ENCODE peak calls at places on chromosomes 16 and 17, in seven cellular contexts. One of them, this sample, is unnamed.

GRCh38 chr17:61168506-61168905 is 231.1 kb upstream of the TBX2 start:
- DNase-seq in stomach: no peak
- DNase-seq in IMR-90: peak; percentile 34
- DNase-seq in pancreas: no peak
- DNase-seq in SK-N-SH: no peak
- DNase-seq in GM23338: no peak
- DNase-seq in PC-9: no peak
- DNase-seq in this sample: no peak

GRCh38 chr17:57295526-57296023 is 39.3 kb downstream of the MSI2 start:
- DNase-seq in GM23338: no peak
- DNase-seq in stomach: no peak
- DNase-seq in PC-9: no peak
- DNase-seq in SK-N-SH: no peak
- DNase-seq in pancreas: no peak
- DNase-seq in IMR-90: peak; percentile 71
- DNase-seq in this sample: no peak

GRCh38 chr17:27603870-27604794 is 26.9 kb upstream of the LGALS9 start:
- DNase-seq in pancreas: no peak
- DNase-seq in IMR-90: no peak
- DNase-seq in SK-N-SH: no peak
- DNase-seq in GM23338: no peak
- DNase-seq in PC-9: no peak
- DNase-seq in stomach: peak; percentile 75
- DNase-seq in this sample: no peak

GRCh38 chr16:64983983-64984382 is 137.9 kb downstream of the CDH11 start:
- DNase-seq in pancreas: no peak
- DNase-seq in GM23338: peak; percentile 83
- DNase-seq in SK-N-SH: peak; percentile 32
- DNase-seq in IMR-90: peak; percentile 89
- DNase-seq in PC-9: no peak
- DNase-seq in stomach: no peak
- DNase-seq in this sample: peak; percentile 43

GRCh38 chr17:42518755-42519545 is 17.1 kb upstream of the NAGLU start:
- DNase-seq in PC-9: peak; percentile 87
- DNase-seq in stomach: peak; percentile 69
- DNase-seq in SK-N-SH: no peak
- DNase-seq in IMR-90: no peak
- DNase-seq in pancreas: no peak
- DNase-seq in GM23338: no peak
- DNase-seq in this sample: peak; percentile 70

GRCh38 chr16:16147316-16147999 is 75.8 kb downstream of the ABCC6 start:
- DNase-seq in stomach: no peak
- DNase-seq in IMR-90: no peak
- DNase-seq in PC-9: no peak
- DNase-seq in SK-N-SH: no peak
- DNase-seq in pancreas: no peak
- DNase-seq in GM23338: no peak
- DNase-seq in this sample: no peak

GRCh38 chr17:28737770-28738679 is 5.8 kb upstream of the TRAF4 start:
- DNase-seq in GM23338: no peak
- DNase-seq in stomach: no peak
- DNase-seq in IMR-90: no peak
- DNase-seq in pancreas: peak; percentile 63
- DNase-seq in PC-9: no peak
- DNase-seq in SK-N-SH: no peak
- DNase-seq in this sample: no peak

GRCh38 chr17:32496348-32497078 is 9.7 kb downstream of the CDK5R1 start:
- DNase-seq in IMR-90: peak; percentile 68
- DNase-seq in SK-N-SH: no peak
- DNase-seq in PC-9: peak; percentile 35
- DNase-seq in pancreas: no peak
- DNase-seq in stomach: no peak
- DNase-seq in GM23338: no peak
- DNase-seq in this sample: no peak

GRCh38 chr16:80619824-80620223 is 79.0 kb downstream of the DYNLRB2 start:
- DNase-seq in PC-9: peak; percentile 10
- DNase-seq in stomach: no peak
- DNase-seq in IMR-90: no peak
- DNase-seq in pancreas: no peak
- DNase-seq in GM23338: no peak
- DNase-seq in SK-N-SH: no peak
- DNase-seq in this sample: peak; percentile 50

DNA sequence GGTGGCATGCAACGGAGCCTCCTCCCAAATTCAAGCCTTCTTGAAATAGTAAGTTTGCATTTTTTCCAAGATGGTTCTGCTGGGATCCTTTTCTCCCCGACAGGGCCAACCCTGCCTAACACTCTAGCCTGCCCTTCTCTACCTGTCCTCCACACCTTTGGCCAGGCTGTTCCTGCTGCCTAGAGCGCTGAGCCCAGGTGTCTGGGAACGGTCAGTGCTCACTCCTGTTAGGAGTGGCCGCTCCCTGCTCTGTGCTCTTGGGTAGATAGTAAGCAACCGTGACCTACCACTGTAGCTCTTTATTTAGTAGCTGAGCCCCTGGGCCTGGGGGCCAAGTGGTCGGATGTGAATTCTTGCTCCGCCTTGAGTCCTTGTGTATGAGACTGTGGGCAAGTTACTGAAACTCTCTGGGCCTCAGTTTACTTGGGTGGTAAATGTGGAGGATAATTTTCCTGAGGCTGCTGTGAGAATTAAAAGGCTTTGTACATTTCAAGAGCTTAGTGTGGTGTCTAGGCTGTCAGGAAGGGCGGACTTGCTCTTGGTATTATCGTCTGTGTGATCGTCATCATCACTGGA is 44.0 kb upstream of the GSE1 start:
- DNase-seq in stomach: peak; percentile 41
- DNase-seq in GM23338: no peak
- DNase-seq in IMR-90: no peak
- DNase-seq in PC-9: no peak
- DNase-seq in SK-N-SH: no peak
- DNase-seq in pancreas: no peak
- DNase-seq in this sample: no peak
- H3K4me3 ChIP-seq in stomach: no peak overlapping the region
- H3K4me3 ChIP-seq in GM23338: no peak overlapping the region
- H3K4me3 ChIP-seq in IMR-90: no peak overlapping the region
- H3K4me3 ChIP-seq in PC-9: no peak overlapping the region
- H3K4me3 ChIP-seq in SK-N-SH: no peak overlapping the region
- H3K4me3 ChIP-seq in pancreas: no peak overlapping the region
- H3K4me3 ChIP-seq in this sample: no peak overlapping the region

GRCh38 chr17:77723071-77723908 is 235.2 kb upstream of the TNRC6C start:
- DNase-seq in IMR-90: no peak
- DNase-seq in PC-9: no peak
- DNase-seq in SK-N-SH: no peak
- DNase-seq in GM23338: no peak
- DNase-seq in pancreas: no peak
- DNase-seq in stomach: no peak
- DNase-seq in this sample: no peak

GRCh38 chr17:77723909-77724875 is 234.3 kb upstream of the TNRC6C start:
- DNase-seq in stomach: no peak
- DNase-seq in SK-N-SH: no peak
- DNase-seq in pancreas: no peak
- DNase-seq in IMR-90: no peak
- DNase-seq in GM23338: no peak
- DNase-seq in PC-9: no peak
- DNase-seq in this sample: no peak

GRCh38 chr17:77726549-77726957 is 231.9 kb upstream of the TNRC6C start:
- DNase-seq in pancreas: no peak
- DNase-seq in SK-N-SH: no peak
- DNase-seq in IMR-90: no peak
- DNase-seq in PC-9: no peak
- DNase-seq in GM23338: no peak
- DNase-seq in stomach: no peak
- DNase-seq in this sample: no peak

GRCh38 chr17:77725851-77726250 is 232.7 kb upstream of the TNRC6C start:
- DNase-seq in GM23338: no peak
- DNase-seq in SK-N-SH: no peak
- DNase-seq in PC-9: no peak
- DNase-seq in stomach: no peak
- DNase-seq in pancreas: no peak
- DNase-seq in IMR-90: no peak
- DNase-seq in this sample: no peak

DNA sequence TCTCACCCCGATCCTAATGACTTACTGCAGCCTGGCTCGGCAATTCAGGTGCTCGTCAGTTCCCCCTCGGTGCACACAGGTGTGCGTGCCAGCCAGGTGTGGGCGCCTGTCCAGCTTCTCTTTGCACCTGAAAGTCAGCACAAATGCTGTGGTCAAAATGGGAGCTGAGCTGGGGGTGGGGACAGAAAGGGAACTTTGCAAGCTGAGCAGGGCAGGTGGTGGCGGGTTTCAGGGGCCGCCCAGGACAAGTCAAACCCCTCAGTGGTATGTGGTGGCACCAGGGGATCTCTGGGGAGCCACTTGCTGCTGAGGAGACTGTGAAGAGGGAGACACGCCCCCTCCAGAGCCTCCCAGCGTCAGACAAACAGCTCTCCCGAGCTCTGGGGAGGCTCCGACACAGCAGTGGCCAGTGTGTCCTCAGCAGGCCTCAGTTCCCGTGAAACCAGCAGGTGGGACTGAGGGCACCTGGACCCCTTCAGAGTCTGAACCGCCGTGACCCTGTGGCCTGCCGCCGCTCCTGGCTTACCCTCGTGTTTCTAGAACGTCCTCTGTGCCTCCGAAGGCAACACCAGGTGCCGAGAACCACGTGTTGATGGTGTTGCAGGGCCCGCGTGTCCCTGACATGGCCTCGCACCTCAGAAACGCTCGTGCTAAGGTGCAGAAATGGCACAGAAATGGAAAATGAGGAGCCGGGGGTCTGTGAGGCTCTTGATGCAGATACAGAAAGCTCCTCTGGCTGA is 233.5 kb upstream of the TNRC6C start:
- DNase-seq in SK-N-SH: no peak
- DNase-seq in IMR-90: no peak
- DNase-seq in PC-9: no peak
- DNase-seq in GM23338: no peak
- DNase-seq in pancreas: no peak
- DNase-seq in stomach: peak; percentile 53
- DNase-seq in this sample: no peak
- H3K36me3 ChIP-seq in SK-N-SH: no peaks in the 10 kb centered on the region
- H3K36me3 ChIP-seq in IMR-90: no peaks in the 10 kb centered on the region
- H3K36me3 ChIP-seq in PC-9: no peaks in the 10 kb centered on the region
- H3K36me3 ChIP-seq in GM23338: no peaks in the 10 kb centered on the region
- H3K36me3 ChIP-seq in pancreas: no peaks in the 10 kb centered on the region
- H3K36me3 ChIP-seq in stomach: no peaks in the 10 kb centered on the region
- H3K36me3 ChIP-seq in this sample: no peaks in the 10 kb centered on the region

GRCh38 chr17:82372591-82373452 is 1.3 kb downstream of the UTS2R start:
- DNase-seq in IMR-90: no peak
- DNase-seq in pancreas: peak; percentile 70
- DNase-seq in SK-N-SH: no peak
- DNase-seq in GM23338: no peak
- DNase-seq in PC-9: no peak
- DNase-seq in stomach: no peak
- DNase-seq in this sample: no peak

GRCh38 chr17:82373731-82374625 is 2.4 kb downstream of the UTS2R start:
- DNase-seq in SK-N-SH: peak; percentile 68
- DNase-seq in PC-9: no peak
- DNase-seq in stomach: no peak
- DNase-seq in pancreas: peak; percentile 75
- DNase-seq in IMR-90: no peak
- DNase-seq in GM23338: no peak
- DNase-seq in this sample: no peak

GRCh38 chr17:82376042-82376730 is 4.6 kb downstream of the UTS2R start:
- DNase-seq in SK-N-SH: no peak
- DNase-seq in pancreas: peak; percentile 64
- DNase-seq in PC-9: no peak
- DNase-seq in stomach: no peak
- DNase-seq in GM23338: no peak
- DNase-seq in IMR-90: no peak
- DNase-seq in this sample: no peak

GRCh38 chr17:82375359-82376041 is 3.9 kb downstream of the UTS2R start:
- DNase-seq in PC-9: no peak
- DNase-seq in IMR-90: no peak
- DNase-seq in stomach: no peak
- DNase-seq in GM23338: no peak
- DNase-seq in SK-N-SH: peak; percentile 59
- DNase-seq in pancreas: peak; percentile 67
- DNase-seq in this sample: no peak

GRCh38 chr17:82374626-82375331 is 3.2 kb downstream of the UTS2R start:
- DNase-seq in IMR-90: no peak
- DNase-seq in stomach: no peak
- DNase-seq in GM23338: peak; percentile 77
- DNase-seq in SK-N-SH: peak; percentile 83
- DNase-seq in PC-9: no peak
- DNase-seq in pancreas: peak; percentile 52
- DNase-seq in this sample: no peak
- H3K27me3 ChIP-seq in IMR-90: peaks cover 70% of the 10 kb centered on the region
- H3K27me3 ChIP-seq in stomach: peaks cover 76% of the 10 kb centered on the region
- H3K27me3 ChIP-seq in GM23338: peaks cover 55% of the 10 kb centered on the region
- H3K27me3 ChIP-seq in SK-N-SH: peaks cover 89% of the 10 kb centered on the region
- H3K27me3 ChIP-seq in PC-9: peaks cover 3% of the 10 kb centered on the region
- H3K27me3 ChIP-seq in pancreas: peaks cover 18% of the 10 kb centered on the region
- H3K27me3 ChIP-seq in this sample: no peaks in the 10 kb centered on the region

GRCh38 chr17:50263293-50264262 is 10.7 kb upstream of the TMEM92 start:
- DNase-seq in GM23338: peak; percentile 62
- DNase-seq in IMR-90: no peak
- DNase-seq in PC-9: no peak
- DNase-seq in SK-N-SH: peak; percentile 46
- DNase-seq in stomach: no peak
- DNase-seq in pancreas: peak; percentile 26
- DNase-seq in this sample: no peak
- H3K4me3 ChIP-seq in GM23338: peak overlapping the region; percentile 55
- H3K4me3 ChIP-seq in IMR-90: no peak overlapping the region
- H3K4me3 ChIP-seq in PC-9: no peak overlapping the region
- H3K4me3 ChIP-seq in SK-N-SH: no peak overlapping the region
- H3K4me3 ChIP-seq in stomach: no peak overlapping the region
- H3K4me3 ChIP-seq in pancreas: no peak overlapping the region
- H3K4me3 ChIP-seq in this sample: no peak overlapping the region

GRCh38 chr16:8808613-8809353 is 11.1 kb downstream of the PMM2 start:
- DNase-seq in stomach: no peak
- DNase-seq in GM23338: no peak
- DNase-seq in IMR-90: no peak
- DNase-seq in SK-N-SH: no peak
- DNase-seq in PC-9: no peak
- DNase-seq in pancreas: no peak
- DNase-seq in this sample: no peak
- H3K36me3 ChIP-seq in stomach: peaks cover 100% of the 10 kb centered on the region
- H3K36me3 ChIP-seq in GM23338: peaks cover 77% of the 10 kb centered on the region
- H3K36me3 ChIP-seq in IMR-90: peaks cover 77% of the 10 kb centered on the region
- H3K36me3 ChIP-seq in SK-N-SH: peaks cover 76% of the 10 kb centered on the region
- H3K36me3 ChIP-seq in PC-9: peaks cover 63% of the 10 kb centered on the region
- H3K36me3 ChIP-seq in pancreas: peaks cover 55% of the 10 kb centered on the region
- H3K36me3 ChIP-seq in this sample: peaks cover 4% of the 10 kb centered on the region